ENCODE peak calls at places on chromosomes 3 and 15, in six cellular contexts. Y is tibial nerve; V is CD4-positive, alpha-beta memory T cell; M is upper lobe of left lung; D is HCT116; P is naive thymus-derived CD4-positive, alpha-beta T cell. B is an unnamed sample.

GRCh38 chr15:90620379-90621134 is 90.8 kb downstream of the CRTC3 start:
- DNase-seq in Y (no peak), V (no peak), M (no peak), D (no peak), P (no peak), B (no peak)

GRCh38 chr3:89851974-89852621 is 744.7 kb downstream of the EPHA3 start:
- DNase-seq in Y (peak), V (no peak), M (no peak), D (no peak), P (no peak), B (no peak)

GRCh38 chr3:47117803-47118364 is 46.0 kb downstream of the SETD2 start:
- DNase-seq in Y (no peak), V (no peak), M (no peak), D (no peak), P (no peak), B (no peak)

GRCh38 chr15:62622775-62623174 is 419.8 kb upstream of the TPM1 start:
- DNase-seq in Y (no peak), V (no peak), M (no peak), D (no peak), P (no peak), B (no peak)

GRCh38 chr3:129057249-129057648 is 3.3 kb upstream of the GP9 start:
- DNase-seq in Y (no peak), V (no peak), M (no peak), D (no peak), P (no peak), B (no peak)

GRCh38 chr3:65995030-65995429 is 43.7 kb downstream of the MAGI1 start:
- DNase-seq in Y (no peak), V (no peak), M (no peak), D (peak), P (no peak), B (no peak)

GRCh38 chr3:22284559-22284958 is 533.5 kb upstream of the ZNF385D start:
- DNase-seq in Y (no peak), V (no peak), M (no peak), D (no peak), P (no peak), B (no peak)

GRCh38 chr3:129576514-129577345 is 29.7 kb downstream of the PLXND1 start:
- DNase-seq in Y (peak), V (peak), M (peak), D (no peak), P (peak), B (peak)

GRCh38 chr15:34070003-34070402 is 31.0 kb upstream of the AVEN start:
- DNase-seq in Y (no peak), V (no peak), M (no peak), D (no peak), P (no peak), B (no peak)

GRCh38 chr3:72143322-72143721 is 358.4 kb upstream of the PROK2 start:
- DNase-seq in Y (no peak), V (no peak), M (no peak), D (no peak), P (no peak), B (no peak)

GRCh38 chr3:126983276-126983652 is 349 bp downstream of the PLXNA1 start:
- DNase-seq in Y (no peak), V (peak), M (no peak), D (no peak), P (no peak), B (peak)

GRCh38 chr3:49805884-49806701 is 3.0 kb downstream of the INKA1 start:
- DNase-seq in Y (peak), V (no peak), M (peak), D (no peak), P (peak), B (no peak)

GRCh38 chr15:69798481-69799315 is 299.0 kb downstream of the TLE3 start:
- DNase-seq in Y (no peak), V (no peak), M (peak), D (no peak), P (no peak), B (no peak)

GRCh38 chr15:92848852-92849598 is 51.1 kb upstream of the CHD2 start:
- DNase-seq in Y (no peak), V (peak), M (no peak), D (no peak), P (peak), B (no peak)

GRCh38 chr15:92845109-92845508 is 55.0 kb upstream of the CHD2 start:
- DNase-seq in Y (no peak), V (peak), M (no peak), D (no peak), P (peak), B (no peak)

GRCh38 chr15:92846716-92847115 is 53.4 kb upstream of the CHD2 start:
- DNase-seq in Y (no peak), V (no peak), M (no peak), D (no peak), P (no peak), B (no peak)

GRCh38 chr15:92847841-92848240 is 52.3 kb upstream of the CHD2 start:
- DNase-seq in Y (no peak), V (no peak), M (no peak), D (no peak), P (no peak), B (no peak)

GRCh38 chr15:92848464-92848851 is 51.7 kb upstream of the CHD2 start:
- DNase-seq in Y (no peak), V (no peak), M (no peak), D (no peak), P (no peak), B (no peak)
- H3K27ac ChIP-seq in Y (no peak), V (peak), M (no peak), D (no peak), P (peak), B (no peak)

DNA sequence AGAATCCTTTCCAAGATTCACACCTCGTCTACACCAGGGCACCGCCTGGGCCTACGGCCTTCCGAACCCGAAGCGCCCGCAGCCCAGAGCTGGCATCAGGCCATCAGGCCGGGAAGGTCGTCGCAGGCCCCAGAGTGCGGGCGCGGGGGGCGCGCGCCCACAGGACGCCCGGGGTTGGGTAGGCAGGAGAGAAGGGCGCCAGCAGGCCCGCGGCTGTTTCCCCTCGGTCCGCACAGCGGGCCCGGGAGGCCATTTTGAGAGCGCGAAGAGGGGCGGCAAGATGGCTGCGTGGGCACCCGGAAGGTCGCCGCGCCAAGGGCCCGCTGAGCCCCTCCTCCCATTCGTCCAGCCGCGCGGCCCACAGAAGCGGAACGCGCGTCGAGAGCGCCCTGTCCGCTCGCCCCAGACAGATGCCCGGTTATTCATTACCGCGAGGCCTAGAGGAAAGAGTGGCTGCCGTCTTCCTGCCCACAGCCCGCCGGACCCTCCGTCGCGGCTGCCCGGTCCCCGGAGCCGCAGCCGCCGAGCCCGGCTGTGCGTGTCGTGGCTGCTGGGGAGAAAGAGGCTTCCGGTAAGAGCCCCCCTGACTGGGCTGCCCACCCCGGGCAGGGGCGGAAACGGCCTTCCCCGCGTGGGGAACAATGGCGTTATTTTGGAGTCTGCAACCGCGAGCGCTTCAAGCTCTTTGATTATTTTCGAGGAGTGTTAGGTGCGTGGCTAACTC is 44.2 kb upstream of the POLG start:
- DNase-seq in Y (no peak), V (no peak), M (no peak), D (no peak), P (no peak), B (no peak)
- H3K27ac ChIP-seq in Y (no peak), V (no peak), M (no peak), D (no peak), P (no peak), B (no peak)

GRCh38 chr3:56336023-56336422 is 132.2 kb downstream of the ERC2 start:
- DNase-seq in Y (no peak), V (no peak), M (no peak), D (no peak), P (no peak), B (no peak)

GRCh38 chr3:56339671-56340070 is 128.6 kb downstream of the ERC2 start:
- DNase-seq in Y (no peak), V (no peak), M (no peak), D (no peak), P (no peak), B (no peak)

GRCh38 chr3:56342475-56342874 is 125.8 kb downstream of the ERC2 start:
- DNase-seq in Y (no peak), V (no peak), M (no peak), D (no peak), P (no peak), B (no peak)

DNA sequence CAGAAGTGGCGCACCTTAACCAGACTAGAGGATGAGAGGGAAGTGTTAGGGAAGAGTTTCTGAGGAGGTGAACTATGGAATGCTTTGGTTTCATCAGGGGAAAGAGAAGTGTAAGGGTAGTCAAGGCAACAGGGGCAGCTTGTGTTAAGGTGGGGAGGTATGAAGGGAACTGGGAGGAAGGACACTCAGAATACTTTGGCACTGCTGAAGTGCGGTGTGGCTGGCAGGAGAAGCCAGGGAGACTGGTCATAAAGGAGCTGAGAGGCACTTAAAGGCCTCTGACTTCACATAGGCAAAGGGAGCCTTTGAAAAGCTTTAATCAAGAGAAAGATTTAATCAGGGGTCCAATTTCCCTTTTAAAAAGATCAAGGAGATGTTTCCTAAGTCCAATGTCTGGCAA is 129.0 kb downstream of the ERC2 start:
- DNase-seq in Y (no peak), V (no peak), M (no peak), D (no peak), P (no peak), B (no peak)
- H3K27ac ChIP-seq in Y (no peak), V (no peak), M (no peak), D (no peak), P (no peak), B (no peak)

GRCh38 chr3:185151959-185152432 is 864 bp downstream of the C3orf70 start:
- DNase-seq in Y (peak), V (no peak), M (no peak), D (no peak), P (no peak), B (no peak)

GRCh38 chr3:185152433-185153169 is at the start of gene C3orf70:
- DNase-seq in Y (no peak), V (no peak), M (peak), D (no peak), P (no peak), B (no peak)

GRCh38 chr3:185149591-185149990 is 3.3 kb downstream of the C3orf70 start:
- DNase-seq in Y (no peak), V (no peak), M (no peak), D (no peak), P (no peak), B (no peak)

GRCh38 chr3:185150561-185150960 is 2.3 kb downstream of the C3orf70 start:
- DNase-seq in Y (no peak), V (no peak), M (no peak), D (no peak), P (no peak), B (no peak)

DNA sequence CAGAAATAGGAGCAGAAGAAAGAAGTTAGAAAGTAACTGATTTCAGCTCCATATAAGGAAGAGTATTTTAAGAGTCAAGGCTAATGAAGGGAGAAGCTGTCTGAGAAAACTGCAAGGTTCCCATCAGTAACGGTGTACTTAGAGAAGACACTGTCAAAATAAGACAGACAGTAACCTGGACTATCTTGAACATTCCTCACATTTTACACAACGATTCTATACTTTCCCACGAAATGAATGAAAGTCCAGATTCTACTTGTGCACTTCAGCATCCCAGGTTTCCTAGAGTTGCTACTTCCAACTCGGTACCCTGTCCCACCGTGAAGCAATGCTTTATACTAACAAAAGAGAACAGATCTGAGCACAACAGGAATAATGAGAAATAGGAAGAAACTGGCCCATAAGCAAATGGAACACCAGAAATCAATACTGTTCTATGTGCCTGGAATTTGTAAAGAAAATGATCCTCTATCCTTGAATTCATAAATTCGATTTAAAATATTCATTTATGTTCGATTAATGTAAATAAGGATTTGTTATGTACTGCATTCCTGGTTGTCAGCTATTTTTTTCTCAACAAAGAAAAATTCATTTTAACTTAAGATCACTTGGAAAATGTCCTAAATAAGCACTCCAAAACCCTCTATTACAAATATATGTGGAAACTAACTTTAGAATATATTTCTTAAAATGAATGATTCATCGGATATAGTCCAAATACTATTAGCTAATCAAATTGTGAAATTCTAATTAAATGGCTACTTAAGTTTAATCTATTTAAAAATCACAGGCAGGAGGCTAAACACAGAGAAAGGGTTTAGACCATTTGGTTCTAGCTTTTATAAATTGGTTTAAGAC is 1.5 kb downstream of the C3orf70 start:
- DNase-seq in Y (no peak), V (no peak), M (no peak), D (no peak), P (no peak), B (no peak)
- H3K27ac ChIP-seq in Y (peak), V (no peak), M (no peak), D (no peak), P (no peak), B (no peak)

B was measured in CD8-positive, alpha-beta memory T cell.